ENCODE peak calls at places on chromosome 15, in five cellular contexts. E is HEK293T, J is NCI-H1105 treated with DMSO at 0.1 percent for 48 hours, D is foreskin melanocyte, S is AG20443. Z is an unnamed sample.

GRCh38 chr15:70299931-70300858 is 202.5 kb upstream of the TLE3 start:
- DNase-seq in E (no peak), J (no peak), D (no peak), S (no peak), Z (no peak)

GRCh38 chr15:42080585-42081462 is 13.5 kb downstream of the PLA2G4D start:
- DNase-seq in E (no peak), J (no peak), D (no peak), S (no peak), Z (no peak)

GRCh38 chr15:85706779-85707518 is 87.8 kb downstream of the KLHL25 start:
- DNase-seq in E (no peak), J (no peak), D (no peak), S (peak), Z (peak)

GRCh38 chr15:45458746-45459403 is 63.7 kb downstream of the SLC30A4 start:
- DNase-seq in E (peak), J (peak), D (peak), S (peak), Z (peak)

GRCh38 chr15:29736012-29736744 is 86.1 kb downstream of the TJP1 start:
- DNase-seq in E (no peak), J (no peak), D (no peak), S (no peak), Z (no peak)

GRCh38 chr15:67009576-67010569 is 55.5 kb upstream of the SMAD3 start:
- DNase-seq in E (no peak), J (no peak), D (no peak), S (no peak), Z (no peak)

GRCh38 chr15:60006203-60006782 is 2.2 kb downstream of the FOXB1 start:
- DNase-seq in E (peak), J (peak), D (no peak), S (peak), Z (no peak)

GRCh38 chr15:41561777-41562145 is 2.7 kb downstream of the TYRO3 start:
- DNase-seq in E (no peak), J (no peak), D (no peak), S (peak), Z (no peak)

GRCh38 chr15:73051402-73051810 is 857 bp upstream of the NEO1 start:
- DNase-seq in E (no peak), J (peak), D (no peak), S (no peak), Z (no peak)